ENCODE peak calls at places on chromosomes 12 and 14, in five cellular contexts. A is ovary, I is suprapubic skin, Y is A549, S is stomach. G is an unnamed sample.

GRCh38 chr12:31868980-31869379 is 90.2 kb upstream of the RESF1 start:
- DNase-seq in A (peak; percentile 43), I (no peak), Y (peak; percentile 46), S (peak; percentile 52), G (peak; percentile 23)

GRCh38 chr14:95218472-95219193 is 61.3 kb upstream of the DICER1 start:
- DNase-seq in A (no peak), I (no peak), Y (no peak), S (no peak), G (no peak)

GRCh38 chr14:89121961-89122675 is 294.9 kb downstream of the FOXN3 start:
- DNase-seq in A (no peak), I (no peak), Y (no peak), S (no peak), G (no peak)

GRCh38 chr14:78595797-78596196 is 425.6 kb downstream of the NRXN3 start:
- DNase-seq in A (no peak), I (no peak), Y (peak; percentile 5), S (no peak), G (no peak)

GRCh38 chr14:70645892-70646291 is 4.2 kb downstream of the TTC9 start:
- DNase-seq in A (no peak), I (no peak), Y (no peak), S (no peak), G (no peak)

GRCh38 chr14:64123241-64123956 is 170.8 kb downstream of the ESR2 start:
- DNase-seq in A (no peak), I (no peak), Y (no peak), S (no peak), G (no peak)

GRCh38 chr12:15851919-15852318 is 30.3 kb upstream of the STRAP start:
- DNase-seq in A (no peak), I (no peak), Y (no peak), S (no peak), G (no peak)

GRCh38 chr14:20734079-20734806 is 11.4 kb upstream of the EDDM3A start:
- DNase-seq in A (no peak), I (no peak), Y (no peak), S (no peak), G (no peak)

GRCh38 chr12:64411427-64411826 is 7.2 kb downstream of the XPOT start:
- DNase-seq in A (no peak), I (no peak), Y (no peak), S (no peak), G (no peak)

GRCh38 chr12:48997719-48998496 is 1.3 kb downstream of the DDN start:
- DNase-seq in A (no peak), I (no peak), Y (peak; percentile 55), S (peak; percentile 40), G (peak; percentile 91)

GRCh38 chr14:101235042-101235871 is 326.0 kb upstream of the DIO3 start:
- DNase-seq in A (peak; percentile 48), I (peak; percentile 78), Y (peak; percentile 70), S (peak; percentile 47), G (peak; percentile 87)

GRCh38 chr14:61342486-61342885 is 21.1 kb downstream of the PRKCH start:
- DNase-seq in A (no peak), I (no peak), Y (no peak), S (no peak), G (peak; percentile 53)

GRCh38 chr12:121789800-121790748 is 3.4 kb downstream of the RHOF start:
- DNase-seq in A (no peak), I (no peak), Y (no peak), S (peak; percentile 75), G (peak; percentile 92)

GRCh38 chr14:101891471-101891870 is 72.9 kb upstream of the DYNC1H1 start:
- DNase-seq in A (peak; percentile 7), I (no peak), Y (no peak), S (no peak), G (peak; percentile 51)

GRCh38 chr12:55969356-55969755 is 2.7 kb downstream of the CDK2 start:
- DNase-seq in A (no peak), I (no peak), Y (no peak), S (no peak), G (no peak)

GRCh38 chr14:50523271-50524041 is 8.9 kb downstream of the MAP4K5 start:
- DNase-seq in A (no peak), I (no peak), Y (no peak), S (no peak), G (no peak)

GRCh38 chr12:112992541-112993398 is 14.5 kb downstream of the OAS2 start:
- DNase-seq in A (peak; percentile 31), I (peak; percentile 70), Y (peak; percentile 77), S (peak; percentile 53), G (no peak)

GRCh38 chr14:105858676-105859025 is 332.3 kb downstream of the TMEM121 start:
- DNase-seq in A (peak; percentile 7), I (no peak), Y (no peak), S (no peak), G (no peak)

GRCh38 chr14:105861985-105862465 is 335.6 kb downstream of the TMEM121 start:
- DNase-seq in A (no peak), I (peak; percentile 48), Y (no peak), S (peak; percentile 23), G (no peak)

GRCh38 chr14:105859717-105860614 is 333.6 kb downstream of the TMEM121 start:
- DNase-seq in A (peak; percentile 4), I (peak; percentile 59), Y (no peak), S (peak; percentile 25), G (peak; percentile 15)

GRCh38 chr14:105862581-105863239 is 336.3 kb downstream of the TMEM121 start:
- DNase-seq in A (peak; percentile 1), I (peak; percentile 53), Y (no peak), S (peak; percentile 20), G (no peak)

DNA sequence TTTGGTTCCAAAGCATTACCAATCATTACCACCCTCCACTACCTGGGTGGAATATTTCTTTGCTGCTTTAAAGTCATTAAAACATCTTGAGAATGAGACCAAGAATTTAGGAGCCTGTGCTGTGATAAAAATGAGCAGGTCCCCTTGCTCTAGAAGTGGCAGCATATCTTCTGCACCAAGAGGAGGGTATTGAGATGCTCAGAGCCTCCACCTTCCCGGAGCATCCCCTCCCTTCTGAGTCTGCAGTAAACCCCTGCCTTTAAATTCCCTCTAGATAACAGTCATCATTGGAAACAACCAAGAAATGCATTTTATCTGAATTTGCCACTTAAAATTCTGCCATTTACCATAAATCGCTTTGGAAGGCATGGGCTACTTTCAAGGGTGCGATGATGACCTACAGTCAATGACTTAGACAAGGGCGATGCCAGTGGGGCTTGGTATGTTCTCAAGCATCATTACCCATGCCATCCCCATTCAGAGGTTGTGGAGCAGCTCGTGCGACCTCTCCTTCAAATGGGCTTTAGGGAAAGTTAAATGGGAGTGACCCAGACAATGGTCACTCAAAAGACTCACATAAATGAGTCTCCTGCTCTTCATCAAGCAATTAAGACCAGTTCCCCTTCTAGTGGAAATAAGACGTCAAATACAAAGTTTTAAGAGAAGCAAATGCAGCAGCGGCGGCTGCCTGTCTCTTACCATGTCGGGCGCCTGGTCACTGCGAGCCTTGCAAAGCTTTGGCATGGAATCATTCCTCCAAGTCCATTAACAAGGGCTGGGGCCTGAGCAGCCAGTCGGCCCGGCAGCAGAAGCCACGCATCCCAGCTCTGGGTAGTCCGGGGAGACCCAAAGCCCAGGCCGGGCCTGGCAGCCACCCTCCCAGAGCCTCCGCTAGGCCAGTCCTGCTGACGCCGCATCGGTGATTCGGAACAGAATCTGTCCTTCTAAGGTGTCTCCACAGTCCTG is 334.5 kb downstream of the TMEM121 start:
- DNase-seq in A (peak; percentile 6), I (peak; percentile 57), Y (no peak), S (peak; percentile 25), G (peak; percentile 18)
- H3K27ac ChIP-seq in A (no peak overlapping the region), I (no peak overlapping the region), Y (no peak overlapping the region), S (no peak overlapping the region), G (no peak overlapping the region)

GRCh38 chr14:68667313-68667791 is 125.5 kb downstream of the ZFP36L1 start:
- DNase-seq in A (no peak), I (no peak), Y (no peak), S (no peak), G (no peak)
- TF ChIP-seq EP300 in A (no peak), I (no peak), Y (no peak), S (no peak), G (no peak)

DNA sequence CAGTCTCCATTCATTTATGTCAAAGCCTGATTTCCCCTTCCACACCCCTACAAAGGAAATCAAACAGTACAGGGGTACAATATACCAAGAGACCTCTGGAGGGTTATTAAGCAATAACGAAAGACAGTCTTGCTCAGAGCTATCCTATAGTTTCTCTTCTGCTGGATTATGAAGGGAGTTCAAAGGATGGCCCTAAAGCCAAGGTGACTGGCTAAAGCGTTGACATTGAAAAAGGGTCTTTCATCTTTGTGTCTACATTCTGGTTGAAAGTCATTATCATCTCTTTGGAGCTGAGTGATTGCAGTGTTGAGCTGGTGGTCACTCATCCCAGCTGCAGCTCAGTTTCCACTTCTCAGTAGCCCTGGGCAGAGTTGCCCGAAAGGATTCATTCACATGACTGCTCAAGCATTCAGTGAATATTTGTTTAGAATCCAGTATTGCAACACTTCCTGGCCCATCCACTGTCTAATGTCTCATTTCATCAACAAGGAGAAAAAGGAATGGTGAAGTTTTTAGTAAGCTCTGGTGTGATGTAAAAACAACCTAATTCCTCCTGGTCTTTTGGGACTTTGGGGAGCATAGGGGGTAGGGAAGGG is 19.2 kb upstream of the TBX5 start:
- DNase-seq in A (no peak), I (no peak), Y (no peak), S (no peak), G (no peak)
- H3K27ac ChIP-seq in A (no peak overlapping the region), I (no peak overlapping the region), Y (no peak overlapping the region), S (no peak overlapping the region), G (no peak overlapping the region)

GRCh38 chr12:95960241-95960640 is 17.1 kb downstream of the AMDHD1 start:
- DNase-seq in A (no peak), I (no peak), Y (no peak), S (no peak), G (no peak)

GRCh38 chr12:95959107-95959506 is 16.0 kb downstream of the AMDHD1 start:
- DNase-seq in A (no peak), I (no peak), Y (peak; percentile 66), S (no peak), G (no peak)

GRCh38 chr12:95955549-95956159 is 12.5 kb downstream of the AMDHD1 start:
- DNase-seq in A (no peak), I (no peak), Y (no peak), S (no peak), G (no peak)

GRCh38 chr12:95953000-95953399 is 9.9 kb downstream of the AMDHD1 start:
- DNase-seq in A (no peak), I (no peak), Y (no peak), S (no peak), G (no peak)

DNA sequence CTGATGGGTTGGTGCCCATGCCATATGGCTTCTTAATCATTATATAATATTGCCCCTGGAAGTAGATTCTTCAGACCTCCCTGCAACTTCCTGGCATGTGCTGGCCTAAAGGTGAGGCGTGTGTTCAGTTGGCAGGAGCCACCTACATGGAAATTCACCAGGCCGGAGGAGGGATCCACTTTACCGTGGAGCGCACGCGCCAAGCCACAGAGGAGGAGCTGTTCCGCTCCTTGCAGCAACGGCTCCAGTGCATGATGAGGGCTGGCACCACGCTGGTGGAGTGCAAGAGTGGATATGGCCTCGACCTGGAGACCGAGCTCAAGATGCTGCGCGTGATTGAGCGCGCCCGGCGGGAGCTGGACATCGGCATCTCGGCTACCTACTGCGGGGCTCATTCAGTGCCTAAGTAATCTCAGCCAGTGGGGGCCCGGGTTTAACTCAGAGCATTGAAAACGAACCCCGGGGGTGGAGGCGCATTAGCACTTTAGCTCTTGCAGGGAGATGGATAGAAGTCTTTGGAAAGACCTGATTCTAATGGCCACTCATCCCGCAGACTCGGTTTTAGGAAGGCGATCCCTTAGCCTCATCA is 13.5 kb downstream of the AMDHD1 start:
- DNase-seq in A (no peak), I (no peak), Y (no peak), S (no peak), G (no peak)
- TF ChIP-seq EP300 in A (no peak), I (no peak), Y (no peak), S (no peak), G (no peak)

GRCh38 chr14:69350892-69351291 is 47.2 kb downstream of the ERH start:
- DNase-seq in A (no peak), I (no peak), Y (no peak), S (no peak), G (no peak)
- H3K27ac ChIP-seq in A (no peak overlapping the region), I (no peak overlapping the region), Y (no peak overlapping the region), S (no peak overlapping the region), G (no peak overlapping the region)

G was measured in upper lobe of left lung.